ENCODE peak calls at places on chromosomes 1 and 21, in six cellular contexts. One of them, this sample, is unnamed. For H3K4me1, the result is how much of the 10 kb centered on the place peaks cover.

GRCh38 chr1:205545991-205546390 is 41.5 kb downstream of the CDK18 start:
- DNase-seq in GM23248: no peak
- DNase-seq in GM23338: no peak
- DNase-seq in OCI-LY7: no peak
- DNase-seq in HCT116: no peak
- DNase-seq in neural progenitor cell: no peak
- DNase-seq in this sample: no peak

GRCh38 chr1:92486251-92487077 is at the start of gene GFI1:
- DNase-seq in GM23248: peak
- DNase-seq in GM23338: peak
- DNase-seq in OCI-LY7: no peak
- DNase-seq in HCT116: no peak
- DNase-seq in neural progenitor cell: peak
- DNase-seq in this sample: no peak

GRCh38 chr1:233394860-233395717 is 67.6 kb downstream of the MAP3K21 start:
- DNase-seq in GM23248: peak
- DNase-seq in GM23338: peak
- DNase-seq in OCI-LY7: peak
- DNase-seq in HCT116: peak
- DNase-seq in neural progenitor cell: peak
- DNase-seq in this sample: peak

GRCh38 chr1:147079400-147080012 is 92.8 kb downstream of the PRKAB2 start:
- DNase-seq in GM23248: no peak
- DNase-seq in GM23338: peak
- DNase-seq in OCI-LY7: no peak
- DNase-seq in HCT116: no peak
- DNase-seq in neural progenitor cell: no peak
- DNase-seq in this sample: no peak

GRCh38 chr1:245079021-245079609 is 75.7 kb upstream of the KIF26B start:
- DNase-seq in GM23248: peak
- DNase-seq in GM23338: peak
- DNase-seq in OCI-LY7: peak
- DNase-seq in HCT116: peak
- DNase-seq in neural progenitor cell: peak
- DNase-seq in this sample: peak

GRCh38 chr1:4362314-4363044 is 291.9 kb upstream of the AJAP1 start:
- DNase-seq in GM23248: no peak
- DNase-seq in GM23338: no peak
- DNase-seq in OCI-LY7: no peak
- DNase-seq in HCT116: no peak
- DNase-seq in neural progenitor cell: no peak
- DNase-seq in this sample: no peak

GRCh38 chr1:96187027-96187426 is 534.6 kb upstream of the PTBP2 start:
- DNase-seq in GM23248: no peak
- DNase-seq in GM23338: peak
- DNase-seq in OCI-LY7: no peak
- DNase-seq in HCT116: no peak
- DNase-seq in neural progenitor cell: no peak
- DNase-seq in this sample: no peak

GRCh38 chr1:147168626-147169058 is 3.6 kb downstream of the PRKAB2 start:
- DNase-seq in GM23248: peak
- DNase-seq in GM23338: no peak
- DNase-seq in OCI-LY7: no peak
- DNase-seq in HCT116: no peak
- DNase-seq in neural progenitor cell: no peak
- DNase-seq in this sample: peak

GRCh38 chr1:28370220-28371010 is 875 bp downstream of the PHACTR4 start:
- DNase-seq in GM23248: peak
- DNase-seq in GM23338: peak
- DNase-seq in OCI-LY7: peak
- DNase-seq in HCT116: no peak
- DNase-seq in neural progenitor cell: peak
- DNase-seq in this sample: peak

GRCh38 chr1:99682291-99682751 is 36.4 kb downstream of the PALMD start:
- DNase-seq in GM23248: peak
- DNase-seq in GM23338: no peak
- DNase-seq in OCI-LY7: no peak
- DNase-seq in HCT116: no peak
- DNase-seq in neural progenitor cell: no peak
- DNase-seq in this sample: no peak

GRCh38 chr1:68230901-68231626 is 1.3 kb downstream of the WLS start:
- DNase-seq in GM23248: peak
- DNase-seq in GM23338: peak
- DNase-seq in OCI-LY7: no peak
- DNase-seq in HCT116: no peak
- DNase-seq in neural progenitor cell: peak
- DNase-seq in this sample: peak

GRCh38 chr1:47575855-47576757 is 138.3 kb downstream of the FOXD2 start:
- DNase-seq in GM23248: peak
- DNase-seq in GM23338: no peak
- DNase-seq in OCI-LY7: no peak
- DNase-seq in HCT116: no peak
- DNase-seq in neural progenitor cell: no peak
- DNase-seq in this sample: no peak

GRCh38 chr1:226738995-226739695 is at the start of gene ITPKB:
- DNase-seq in GM23248: peak
- DNase-seq in GM23338: peak
- DNase-seq in OCI-LY7: peak
- DNase-seq in HCT116: no peak
- DNase-seq in neural progenitor cell: peak
- DNase-seq in this sample: peak

GRCh38 chr1:226738421-226738994 is 574 bp downstream of the ITPKB start:
- DNase-seq in GM23248: peak
- DNase-seq in GM23338: peak
- DNase-seq in OCI-LY7: peak
- DNase-seq in HCT116: no peak
- DNase-seq in neural progenitor cell: peak
- DNase-seq in this sample: peak

GRCh38 chr1:226736908-226737818 is 1.9 kb downstream of the ITPKB start:
- DNase-seq in GM23248: peak
- DNase-seq in GM23338: peak
- DNase-seq in OCI-LY7: peak
- DNase-seq in HCT116: no peak
- DNase-seq in neural progenitor cell: peak
- DNase-seq in this sample: peak

GRCh38 chr1:226736001-226736907 is 2.8 kb downstream of the ITPKB start:
- DNase-seq in GM23248: no peak
- DNase-seq in GM23338: peak
- DNase-seq in OCI-LY7: peak
- DNase-seq in HCT116: no peak
- DNase-seq in neural progenitor cell: peak
- DNase-seq in this sample: no peak

GRCh38 chr1:226737819-226738420 is 1.2 kb downstream of the ITPKB start:
- DNase-seq in GM23248: peak
- DNase-seq in GM23338: peak
- DNase-seq in OCI-LY7: peak
- DNase-seq in HCT116: no peak
- DNase-seq in neural progenitor cell: peak
- DNase-seq in this sample: peak
- H3K4me1 ChIP-seq in GM23248: under half
- H3K4me1 ChIP-seq in GM23338: under half
- H3K4me1 ChIP-seq in OCI-LY7: half or more
- H3K4me1 ChIP-seq in HCT116: under half
- H3K4me1 ChIP-seq in neural progenitor cell: under half
- H3K4me1 ChIP-seq in this sample: under half

GRCh38 chr21:25614441-25614840 is 7.2 kb upstream of the MRPL39 start:
- DNase-seq in GM23248: no peak
- DNase-seq in GM23338: no peak
- DNase-seq in OCI-LY7: no peak
- DNase-seq in HCT116: no peak
- DNase-seq in neural progenitor cell: peak
- DNase-seq in this sample: no peak
- H2AFZ ChIP-seq in GM23248: no peak
- H2AFZ ChIP-seq in GM23338: no peak
- H2AFZ ChIP-seq in OCI-LY7: no peak
- H2AFZ ChIP-seq in HCT116: no peak
- H2AFZ ChIP-seq in neural progenitor cell: no peak
- H2AFZ ChIP-seq in this sample: no peak

GRCh38 chr1:94385354-94385947 is 32.7 kb upstream of the ABCD3 start:
- DNase-seq in GM23248: no peak
- DNase-seq in GM23338: no peak
- DNase-seq in OCI-LY7: no peak
- DNase-seq in HCT116: no peak
- DNase-seq in neural progenitor cell: no peak
- DNase-seq in this sample: no peak
- TF ChIP-seq EZH2phosphoT487 in GM23248: no peak
- TF ChIP-seq EZH2phosphoT487 in GM23338: no peak
- TF ChIP-seq EZH2phosphoT487 in OCI-LY7: no peak
- TF ChIP-seq EZH2phosphoT487 in HCT116: no peak
- TF ChIP-seq EZH2phosphoT487 in neural progenitor cell: no peak
- TF ChIP-seq EZH2phosphoT487 in this sample: no peak

GRCh38 chr21:34882719-34883131 is 166.4 kb downstream of the RUNX1 start:
- DNase-seq in GM23248: no peak
- DNase-seq in GM23338: no peak
- DNase-seq in OCI-LY7: peak
- DNase-seq in HCT116: no peak
- DNase-seq in neural progenitor cell: no peak
- DNase-seq in this sample: no peak
- H3K4me1 ChIP-seq in GM23248: half or more
- H3K4me1 ChIP-seq in GM23338: under half
- H3K4me1 ChIP-seq in OCI-LY7: under half
- H3K4me1 ChIP-seq in HCT116: half or more
- H3K4me1 ChIP-seq in neural progenitor cell: under half
- H3K4me1 ChIP-seq in this sample: half or more

GRCh38 chr1:115302390-115302961 is 35.6 kb downstream of the NGF start:
- DNase-seq in GM23248: peak
- DNase-seq in GM23338: no peak
- DNase-seq in OCI-LY7: no peak
- DNase-seq in HCT116: no peak
- DNase-seq in neural progenitor cell: peak
- DNase-seq in this sample: peak
- H2AFZ ChIP-seq in GM23248: peak
- H2AFZ ChIP-seq in GM23338: peak
- H2AFZ ChIP-seq in OCI-LY7: peak
- H2AFZ ChIP-seq in HCT116: no peak
- H2AFZ ChIP-seq in neural progenitor cell: peak
- H2AFZ ChIP-seq in this sample: peak

GRCh38 chr1:49197081-49197480 is 420.4 kb upstream of the BEND5 start:
- DNase-seq in GM23248: peak
- DNase-seq in GM23338: no peak
- DNase-seq in OCI-LY7: no peak
- DNase-seq in HCT116: no peak
- DNase-seq in neural progenitor cell: no peak
- DNase-seq in this sample: peak

GRCh38 chr1:49199564-49199963 is 422.9 kb upstream of the BEND5 start:
- DNase-seq in GM23248: no peak
- DNase-seq in GM23338: no peak
- DNase-seq in OCI-LY7: no peak
- DNase-seq in HCT116: no peak
- DNase-seq in neural progenitor cell: no peak
- DNase-seq in this sample: no peak

GRCh38 chr1:49200738-49201137 is 424.0 kb upstream of the BEND5 start:
- DNase-seq in GM23248: no peak
- DNase-seq in GM23338: peak
- DNase-seq in OCI-LY7: no peak
- DNase-seq in HCT116: no peak
- DNase-seq in neural progenitor cell: no peak
- DNase-seq in this sample: no peak
- TF ChIP-seq EZH2phosphoT487 in GM23248: no peak
- TF ChIP-seq EZH2phosphoT487 in GM23338: no peak
- TF ChIP-seq EZH2phosphoT487 in OCI-LY7: no peak
- TF ChIP-seq EZH2phosphoT487 in HCT116: no peak
- TF ChIP-seq EZH2phosphoT487 in neural progenitor cell: no peak
- TF ChIP-seq EZH2phosphoT487 in this sample: no peak

GRCh38 chr1:155978973-155979429 is 654 bp upstream of the ARHGEF2 start:
- DNase-seq in GM23248: peak
- DNase-seq in GM23338: no peak
- DNase-seq in OCI-LY7: no peak
- DNase-seq in HCT116: no peak
- DNase-seq in neural progenitor cell: no peak
- DNase-seq in this sample: no peak

GRCh38 chr1:155978325-155978972 is at the start of gene ARHGEF2:
- DNase-seq in GM23248: peak
- DNase-seq in GM23338: peak
- DNase-seq in OCI-LY7: peak
- DNase-seq in HCT116: no peak
- DNase-seq in neural progenitor cell: peak
- DNase-seq in this sample: peak

GRCh38 chr1:155976913-155977606 is 1.3 kb downstream of the ARHGEF2 start:
- DNase-seq in GM23248: no peak
- DNase-seq in GM23338: no peak
- DNase-seq in OCI-LY7: no peak
- DNase-seq in HCT116: no peak
- DNase-seq in neural progenitor cell: no peak
- DNase-seq in this sample: peak

GRCh38 chr1:155976062-155976912 is 2.1 kb downstream of the ARHGEF2 start:
- DNase-seq in GM23248: peak
- DNase-seq in GM23338: peak
- DNase-seq in OCI-LY7: no peak
- DNase-seq in HCT116: no peak
- DNase-seq in neural progenitor cell: peak
- DNase-seq in this sample: peak

GRCh38 chr1:155977607-155978324 is 581 bp downstream of the ARHGEF2 start:
- DNase-seq in GM23248: peak
- DNase-seq in GM23338: peak
- DNase-seq in OCI-LY7: no peak
- DNase-seq in HCT116: no peak
- DNase-seq in neural progenitor cell: peak
- DNase-seq in this sample: peak
- H3K4me1 ChIP-seq in GM23248: under half
- H3K4me1 ChIP-seq in GM23338: half or more
- H3K4me1 ChIP-seq in OCI-LY7: half or more
- H3K4me1 ChIP-seq in HCT116: half or more
- H3K4me1 ChIP-seq in neural progenitor cell: under half
- H3K4me1 ChIP-seq in this sample: under half

GRCh38 chr1:185045793-185046441 is 559 bp downstream of the RNF2 start:
- DNase-seq in GM23248: peak
- DNase-seq in GM23338: peak
- DNase-seq in OCI-LY7: peak
- DNase-seq in HCT116: no peak
- DNase-seq in neural progenitor cell: peak
- DNase-seq in this sample: no peak

GRCh38 chr1:185044981-185045792 is at the start of gene RNF2:
- DNase-seq in GM23248: peak
- DNase-seq in GM23338: peak
- DNase-seq in OCI-LY7: peak
- DNase-seq in HCT116: peak
- DNase-seq in neural progenitor cell: peak
- DNase-seq in this sample: peak

GRCh38 chr1:185046639-185047038 is 1.3 kb downstream of the RNF2 start:
- DNase-seq in GM23248: peak
- DNase-seq in GM23338: no peak
- DNase-seq in OCI-LY7: no peak
- DNase-seq in HCT116: no peak
- DNase-seq in neural progenitor cell: no peak
- DNase-seq in this sample: no peak

GRCh38 chr1:185041742-185042141 is 3.6 kb upstream of the RNF2 start:
- DNase-seq in GM23248: no peak
- DNase-seq in GM23338: no peak
- DNase-seq in OCI-LY7: no peak
- DNase-seq in HCT116: no peak
- DNase-seq in neural progenitor cell: no peak
- DNase-seq in this sample: no peak

GRCh38 chr1:185044387-185044786 is 971 bp upstream of the RNF2 start:
- DNase-seq in GM23248: peak
- DNase-seq in GM23338: no peak
- DNase-seq in OCI-LY7: no peak
- DNase-seq in HCT116: no peak
- DNase-seq in neural progenitor cell: no peak
- DNase-seq in this sample: no peak
- H2AFZ ChIP-seq in GM23248: peak
- H2AFZ ChIP-seq in GM23338: no peak
- H2AFZ ChIP-seq in OCI-LY7: peak
- H2AFZ ChIP-seq in HCT116: peak
- H2AFZ ChIP-seq in neural progenitor cell: no peak
- H2AFZ ChIP-seq in this sample: peak

GRCh38 chr1:118275716-118276115 is 90.7 kb upstream of the SPAG17 start:
- DNase-seq in GM23248: no peak
- DNase-seq in GM23338: no peak
- DNase-seq in OCI-LY7: no peak
- DNase-seq in HCT116: no peak
- DNase-seq in neural progenitor cell: no peak
- DNase-seq in this sample: no peak
- TF ChIP-seq EZH2phosphoT487 in GM23248: no peak
- TF ChIP-seq EZH2phosphoT487 in GM23338: no peak
- TF ChIP-seq EZH2phosphoT487 in OCI-LY7: no peak
- TF ChIP-seq EZH2phosphoT487 in HCT116: no peak
- TF ChIP-seq EZH2phosphoT487 in neural progenitor cell: no peak
- TF ChIP-seq EZH2phosphoT487 in this sample: no peak

This sample was measured in PC-3.